ENCODE peak calls at places on chromosomes 11 and 22, in six cellular contexts. One of them, this sample, is unnamed.

GRCh38 chr11:78261367-78261766 is 72.6 kb downstream of the USP35 start:
- DNase-seq in uterus: no peak
- DNase-seq in MCF 10A: no peak
- DNase-seq in stimulated activated CD4-positive, alpha-beta T cell treated with anti-CD3 and anti-CD28 coated beads, Interleukin-1b, Interleukin-23, amount 100 ng/mL, for 24 hours: no peak
- DNase-seq in activated CD4-positive, alpha-beta memory T cell treated with anti-CD3 and anti-CD28 coated beads for 36 hours: no peak
- DNase-seq in GF-D8: no peak
- DNase-seq in this sample: no peak

GRCh38 chr22:17313591-17313990 is 55.7 kb upstream of the CECR2 start:
- DNase-seq in activated CD4-positive, alpha-beta memory T cell treated with anti-CD3 and anti-CD28 coated beads for 36 hours: no peak
- DNase-seq in stimulated activated CD4-positive, alpha-beta T cell treated with anti-CD3 and anti-CD28 coated beads, Interleukin-1b, Interleukin-23, amount 100 ng/mL, for 24 hours: no peak
- DNase-seq in uterus: no peak
- DNase-seq in MCF 10A: no peak
- DNase-seq in GF-D8: no peak
- DNase-seq in this sample: no peak

GRCh38 chr11:133955945-133956421 is 785 bp downstream of the IGSF9B start:
- DNase-seq in stimulated activated CD4-positive, alpha-beta T cell treated with anti-CD3 and anti-CD28 coated beads, Interleukin-1b, Interleukin-23, amount 100 ng/mL, for 24 hours: no peak
- DNase-seq in GF-D8: no peak
- DNase-seq in MCF 10A: no peak
- DNase-seq in uterus: no peak
- DNase-seq in activated CD4-positive, alpha-beta memory T cell treated with anti-CD3 and anti-CD28 coated beads for 36 hours: no peak
- DNase-seq in this sample: no peak

GRCh38 chr11:59158206-59159068 is 13.5 kb upstream of the DTX4 start:
- DNase-seq in activated CD4-positive, alpha-beta memory T cell treated with anti-CD3 and anti-CD28 coated beads for 36 hours: peak; percentile 68
- DNase-seq in uterus: peak; percentile 57
- DNase-seq in GF-D8: peak; percentile 39
- DNase-seq in MCF 10A: peak; percentile 78
- DNase-seq in stimulated activated CD4-positive, alpha-beta T cell treated with anti-CD3 and anti-CD28 coated beads, Interleukin-1b, Interleukin-23, amount 100 ng/mL, for 24 hours: no peak
- DNase-seq in this sample: peak; percentile 65

GRCh38 chr22:30614268-30614667 is 7.3 kb downstream of the TCN2 start:
- DNase-seq in stimulated activated CD4-positive, alpha-beta T cell treated with anti-CD3 and anti-CD28 coated beads, Interleukin-1b, Interleukin-23, amount 100 ng/mL, for 24 hours: no peak
- DNase-seq in activated CD4-positive, alpha-beta memory T cell treated with anti-CD3 and anti-CD28 coated beads for 36 hours: no peak
- DNase-seq in GF-D8: no peak
- DNase-seq in uterus: no peak
- DNase-seq in MCF 10A: no peak
- DNase-seq in this sample: no peak

GRCh38 chr11:7672960-7673723 is at the start of gene CYB5R2:
- DNase-seq in stimulated activated CD4-positive, alpha-beta T cell treated with anti-CD3 and anti-CD28 coated beads, Interleukin-1b, Interleukin-23, amount 100 ng/mL, for 24 hours: no peak
- DNase-seq in MCF 10A: no peak
- DNase-seq in uterus: peak; percentile 84
- DNase-seq in GF-D8: no peak
- DNase-seq in activated CD4-positive, alpha-beta memory T cell treated with anti-CD3 and anti-CD28 coated beads for 36 hours: peak; percentile 38
- DNase-seq in this sample: no peak

GRCh38 chr22:22556995-22557925 is 1.8 kb downstream of the PRAME start:
- DNase-seq in activated CD4-positive, alpha-beta memory T cell treated with anti-CD3 and anti-CD28 coated beads for 36 hours: no peak
- DNase-seq in MCF 10A: no peak
- DNase-seq in GF-D8: no peak
- DNase-seq in uterus: no peak
- DNase-seq in stimulated activated CD4-positive, alpha-beta T cell treated with anti-CD3 and anti-CD28 coated beads, Interleukin-1b, Interleukin-23, amount 100 ng/mL, for 24 hours: no peak
- DNase-seq in this sample: peak; percentile 87

GRCh38 chr22:20150381-20151275 is at the start of gene CCDC188:
- DNase-seq in GF-D8: no peak
- DNase-seq in stimulated activated CD4-positive, alpha-beta T cell treated with anti-CD3 and anti-CD28 coated beads, Interleukin-1b, Interleukin-23, amount 100 ng/mL, for 24 hours: no peak
- DNase-seq in activated CD4-positive, alpha-beta memory T cell treated with anti-CD3 and anti-CD28 coated beads for 36 hours: no peak
- DNase-seq in MCF 10A: no peak
- DNase-seq in uterus: no peak
- DNase-seq in this sample: no peak

GRCh38 chr11:69834251-69834650 is 15.0 kb upstream of the FGF3 start:
- DNase-seq in MCF 10A: no peak
- DNase-seq in GF-D8: no peak
- DNase-seq in stimulated activated CD4-positive, alpha-beta T cell treated with anti-CD3 and anti-CD28 coated beads, Interleukin-1b, Interleukin-23, amount 100 ng/mL, for 24 hours: no peak
- DNase-seq in activated CD4-positive, alpha-beta memory T cell treated with anti-CD3 and anti-CD28 coated beads for 36 hours: no peak
- DNase-seq in uterus: no peak
- DNase-seq in this sample: no peak

GRCh38 chr11:2320591-2321310 is 18.9 kb downstream of the TSPAN32 start:
- DNase-seq in MCF 10A: no peak
- DNase-seq in GF-D8: no peak
- DNase-seq in uterus: no peak
- DNase-seq in stimulated activated CD4-positive, alpha-beta T cell treated with anti-CD3 and anti-CD28 coated beads, Interleukin-1b, Interleukin-23, amount 100 ng/mL, for 24 hours: no peak
- DNase-seq in activated CD4-positive, alpha-beta memory T cell treated with anti-CD3 and anti-CD28 coated beads for 36 hours: no peak
- DNase-seq in this sample: no peak

GRCh38 chr22:18056161-18056666 is 21.6 kb upstream of the PEX26 start:
- DNase-seq in stimulated activated CD4-positive, alpha-beta T cell treated with anti-CD3 and anti-CD28 coated beads, Interleukin-1b, Interleukin-23, amount 100 ng/mL, for 24 hours: no peak
- DNase-seq in MCF 10A: no peak
- DNase-seq in uterus: peak; percentile 65
- DNase-seq in activated CD4-positive, alpha-beta memory T cell treated with anti-CD3 and anti-CD28 coated beads for 36 hours: no peak
- DNase-seq in GF-D8: no peak
- DNase-seq in this sample: no peak

GRCh38 chr11:102279641-102280170 is 37.6 kb upstream of the BIRC3 start:
- DNase-seq in activated CD4-positive, alpha-beta memory T cell treated with anti-CD3 and anti-CD28 coated beads for 36 hours: no peak
- DNase-seq in GF-D8: no peak
- DNase-seq in uterus: peak; percentile 28
- DNase-seq in MCF 10A: peak; percentile 43
- DNase-seq in stimulated activated CD4-positive, alpha-beta T cell treated with anti-CD3 and anti-CD28 coated beads, Interleukin-1b, Interleukin-23, amount 100 ng/mL, for 24 hours: no peak
- DNase-seq in this sample: no peak

GRCh38 chr11:101264303-101264702 is 134.7 kb upstream of the PGR start:
- DNase-seq in uterus: no peak
- DNase-seq in GF-D8: no peak
- DNase-seq in MCF 10A: no peak
- DNase-seq in activated CD4-positive, alpha-beta memory T cell treated with anti-CD3 and anti-CD28 coated beads for 36 hours: no peak
- DNase-seq in stimulated activated CD4-positive, alpha-beta T cell treated with anti-CD3 and anti-CD28 coated beads, Interleukin-1b, Interleukin-23, amount 100 ng/mL, for 24 hours: no peak
- DNase-seq in this sample: no peak

GRCh38 chr11:294795-295194 is 4.5 kb downstream of the IFITM5 start:
- DNase-seq in MCF 10A: no peak
- DNase-seq in uterus: peak; percentile 16
- DNase-seq in stimulated activated CD4-positive, alpha-beta T cell treated with anti-CD3 and anti-CD28 coated beads, Interleukin-1b, Interleukin-23, amount 100 ng/mL, for 24 hours: no peak
- DNase-seq in GF-D8: no peak
- DNase-seq in activated CD4-positive, alpha-beta memory T cell treated with anti-CD3 and anti-CD28 coated beads for 36 hours: no peak
- DNase-seq in this sample: no peak

GRCh38 chr11:57072640-57073039 is 83.9 kb downstream of the OR5AK2 start:
- DNase-seq in MCF 10A: peak; percentile 96
- DNase-seq in GF-D8: no peak
- DNase-seq in uterus: no peak
- DNase-seq in activated CD4-positive, alpha-beta memory T cell treated with anti-CD3 and anti-CD28 coated beads for 36 hours: no peak
- DNase-seq in stimulated activated CD4-positive, alpha-beta T cell treated with anti-CD3 and anti-CD28 coated beads, Interleukin-1b, Interleukin-23, amount 100 ng/mL, for 24 hours: no peak
- DNase-seq in this sample: no peak